ENCODE peak calls at places on chromosomes 2 and 18, in six cellular contexts. One of them, this sample, is unnamed.

GRCh38 chr2:1663621-1664020 is 80.7 kb downstream of the PXDN start:
- DNase-seq in heart left ventricle: no peak
- DNase-seq in thoracic aorta: no peak
- DNase-seq in DND-41: no peak
- DNase-seq in aorta: no peak
- DNase-seq in fibroblast of lung: no peak
- DNase-seq in this sample: no peak

GRCh38 chr2:162021659-162022058 is 52.4 kb downstream of the DPP4 start:
- DNase-seq in heart left ventricle: no peak
- DNase-seq in thoracic aorta: no peak
- DNase-seq in DND-41: no peak
- DNase-seq in aorta: no peak
- DNase-seq in fibroblast of lung: no peak
- DNase-seq in this sample: no peak

GRCh38 chr18:21000667-21001066 is 110.9 kb downstream of the ROCK1 start:
- DNase-seq in heart left ventricle: no peak
- DNase-seq in thoracic aorta: no peak
- DNase-seq in DND-41: no peak
- DNase-seq in aorta: no peak
- DNase-seq in fibroblast of lung: peak; percentile 11
- DNase-seq in this sample: no peak

GRCh38 chr2:172572981-172573380 is 17.1 kb downstream of the PDK1 start:
- DNase-seq in heart left ventricle: no peak
- DNase-seq in thoracic aorta: no peak
- DNase-seq in DND-41: no peak
- DNase-seq in aorta: no peak
- DNase-seq in fibroblast of lung: no peak
- DNase-seq in this sample: no peak

GRCh38 chr2:224882291-224883171 is 159.7 kb downstream of the DOCK10 start:
- DNase-seq in heart left ventricle: no peak
- DNase-seq in thoracic aorta: no peak
- DNase-seq in DND-41: no peak
- DNase-seq in aorta: no peak
- DNase-seq in fibroblast of lung: peak; percentile 90
- DNase-seq in this sample: no peak

GRCh38 chr2:66198873-66199272 is 236.1 kb upstream of the MEIS1 start:
- DNase-seq in heart left ventricle: no peak
- DNase-seq in thoracic aorta: no peak
- DNase-seq in DND-41: no peak
- DNase-seq in aorta: no peak
- DNase-seq in fibroblast of lung: no peak
- DNase-seq in this sample: no peak

GRCh38 chr2:200172944-200173481 is 133.5 kb upstream of the SPATS2L start:
- DNase-seq in heart left ventricle: no peak
- DNase-seq in thoracic aorta: no peak
- DNase-seq in DND-41: no peak
- DNase-seq in aorta: no peak
- DNase-seq in fibroblast of lung: peak; percentile 96
- DNase-seq in this sample: no peak

GRCh38 chr2:127640082-127641072 is 5.6 kb upstream of the GPR17 start:
- DNase-seq in heart left ventricle: no peak
- DNase-seq in thoracic aorta: no peak
- DNase-seq in DND-41: peak; percentile 94
- DNase-seq in aorta: no peak
- DNase-seq in fibroblast of lung: no peak
- DNase-seq in this sample: peak; percentile 21

GRCh38 chr2:143994936-143995335 is 525.0 kb downstream of the ZEB2 start:
- DNase-seq in heart left ventricle: no peak
- DNase-seq in thoracic aorta: no peak
- DNase-seq in DND-41: no peak
- DNase-seq in aorta: no peak
- DNase-seq in fibroblast of lung: no peak
- DNase-seq in this sample: no peak

GRCh38 chr2:229586746-229587705 is 127.3 kb downstream of the DNER start:
- DNase-seq in heart left ventricle: peak; percentile 75
- DNase-seq in thoracic aorta: peak; percentile 20
- DNase-seq in DND-41: peak; percentile 27
- DNase-seq in aorta: peak; percentile 85
- DNase-seq in fibroblast of lung: peak; percentile 87
- DNase-seq in this sample: no peak

GRCh38 chr2:68352651-68353386 is 12.3 kb upstream of the PLEK start:
- DNase-seq in heart left ventricle: no peak
- DNase-seq in thoracic aorta: no peak
- DNase-seq in DND-41: no peak
- DNase-seq in aorta: no peak
- DNase-seq in fibroblast of lung: no peak
- DNase-seq in this sample: no peak

GRCh38 chr2:165871025-165871424 is 77.0 kb upstream of the GALNT3 start:
- DNase-seq in heart left ventricle: no peak
- DNase-seq in thoracic aorta: no peak
- DNase-seq in DND-41: no peak
- DNase-seq in aorta: no peak
- DNase-seq in fibroblast of lung: no peak
- DNase-seq in this sample: no peak

GRCh38 chr2:105143094-105143466 is 98.5 kb upstream of the GPR45 start:
- DNase-seq in heart left ventricle: no peak
- DNase-seq in thoracic aorta: no peak
- DNase-seq in DND-41: no peak
- DNase-seq in aorta: no peak
- DNase-seq in fibroblast of lung: no peak
- DNase-seq in this sample: no peak

GRCh38 chr2:227402321-227402720 is 14.6 kb upstream of the SCYGR1 start:
- DNase-seq in heart left ventricle: no peak
- DNase-seq in thoracic aorta: no peak
- DNase-seq in DND-41: no peak
- DNase-seq in aorta: no peak
- DNase-seq in fibroblast of lung: no peak
- DNase-seq in this sample: no peak

GRCh38 chr2:163852616-163853015 is 116.8 kb upstream of the FIGN start:
- DNase-seq in heart left ventricle: no peak
- DNase-seq in thoracic aorta: no peak
- DNase-seq in DND-41: no peak
- DNase-seq in aorta: no peak
- DNase-seq in fibroblast of lung: no peak
- DNase-seq in this sample: no peak

GRCh38 chr2:667332-668000 is 9.7 kb downstream of the TMEM18 start:
- DNase-seq in heart left ventricle: no peak
- DNase-seq in thoracic aorta: no peak
- DNase-seq in DND-41: peak; percentile 38
- DNase-seq in aorta: no peak
- DNase-seq in fibroblast of lung: peak; percentile 77
- DNase-seq in this sample: no peak

GRCh38 chr2:54522624-54523281 is 66.6 kb downstream of the SPTBN1 start:
- DNase-seq in heart left ventricle: no peak
- DNase-seq in thoracic aorta: no peak
- DNase-seq in DND-41: peak; percentile 60
- DNase-seq in aorta: no peak
- DNase-seq in fibroblast of lung: peak; percentile 61
- DNase-seq in this sample: peak; percentile 79

GRCh38 chr2:159249955-159250723 is 36.4 kb downstream of the WDSUB1 start:
- DNase-seq in heart left ventricle: peak; percentile 55
- DNase-seq in thoracic aorta: peak; percentile 43
- DNase-seq in DND-41: peak; percentile 73
- DNase-seq in aorta: peak; percentile 78
- DNase-seq in fibroblast of lung: peak; percentile 74
- DNase-seq in this sample: no peak

GRCh38 chr2:224160917-224161316 is 121.8 kb upstream of the SERPINE2 start:
- DNase-seq in heart left ventricle: peak; percentile 38
- DNase-seq in thoracic aorta: no peak
- DNase-seq in DND-41: no peak
- DNase-seq in aorta: peak; percentile 72
- DNase-seq in fibroblast of lung: peak; percentile 48
- DNase-seq in this sample: no peak

GRCh38 chr2:148360662-148361061 is 283.9 kb upstream of the EPC2 start:
- DNase-seq in heart left ventricle: no peak
- DNase-seq in thoracic aorta: no peak
- DNase-seq in DND-41: no peak
- DNase-seq in aorta: no peak
- DNase-seq in fibroblast of lung: no peak
- DNase-seq in this sample: no peak
- H3K4me3 ChIP-seq in heart left ventricle: no peak overlapping the region
- H3K4me3 ChIP-seq in thoracic aorta: no peak overlapping the region
- H3K4me3 ChIP-seq in DND-41: no peak overlapping the region
- H3K4me3 ChIP-seq in aorta: no peak overlapping the region
- H3K4me3 ChIP-seq in fibroblast of lung: no peak overlapping the region
- H3K4me3 ChIP-seq in this sample: no peak overlapping the region

GRCh38 chr2:233063269-233063975 is 3.3 kb downstream of the INPP5D start:
- DNase-seq in heart left ventricle: no peak
- DNase-seq in thoracic aorta: no peak
- DNase-seq in DND-41: no peak
- DNase-seq in aorta: no peak
- DNase-seq in fibroblast of lung: no peak
- DNase-seq in this sample: no peak

GRCh38 chr2:233063976-233064411 is 3.9 kb downstream of the INPP5D start:
- DNase-seq in heart left ventricle: no peak
- DNase-seq in thoracic aorta: no peak
- DNase-seq in DND-41: no peak
- DNase-seq in aorta: peak; percentile 56
- DNase-seq in fibroblast of lung: no peak
- DNase-seq in this sample: no peak

GRCh38 chr2:233062946-233063268 is 2.8 kb downstream of the INPP5D start:
- DNase-seq in heart left ventricle: no peak
- DNase-seq in thoracic aorta: no peak
- DNase-seq in DND-41: no peak
- DNase-seq in aorta: no peak
- DNase-seq in fibroblast of lung: no peak
- DNase-seq in this sample: no peak

GRCh38 chr2:233065954-233066470 is 5.9 kb downstream of the INPP5D start:
- DNase-seq in heart left ventricle: no peak
- DNase-seq in thoracic aorta: no peak
- DNase-seq in DND-41: no peak
- DNase-seq in aorta: no peak
- DNase-seq in fibroblast of lung: no peak
- DNase-seq in this sample: no peak

GRCh38 chr2:233064526-233065199 is 4.5 kb downstream of the INPP5D start:
- DNase-seq in heart left ventricle: no peak
- DNase-seq in thoracic aorta: no peak
- DNase-seq in DND-41: no peak
- DNase-seq in aorta: no peak
- DNase-seq in fibroblast of lung: no peak
- DNase-seq in this sample: no peak
- H3K4me1 ChIP-seq in heart left ventricle: peaks cover 18% of the 10 kb centered on the region
- H3K4me1 ChIP-seq in thoracic aorta: no peaks in the 10 kb centered on the region
- H3K4me1 ChIP-seq in DND-41: peaks cover 36% of the 10 kb centered on the region
- H3K4me1 ChIP-seq in aorta: no peaks in the 10 kb centered on the region
- H3K4me1 ChIP-seq in fibroblast of lung: no peaks in the 10 kb centered on the region
- H3K4me1 ChIP-seq in this sample: peaks cover 79% of the 10 kb centered on the region

GRCh38 chr2:201891676-201892075 is 85.3 kb downstream of the CDK15 start:
- DNase-seq in heart left ventricle: no peak
- DNase-seq in thoracic aorta: no peak
- DNase-seq in DND-41: no peak
- DNase-seq in aorta: no peak
- DNase-seq in fibroblast of lung: no peak
- DNase-seq in this sample: no peak
- H3K27me3 ChIP-seq in heart left ventricle: no peaks in the 10 kb centered on the region
- H3K27me3 ChIP-seq in thoracic aorta: no peaks in the 10 kb centered on the region
- H3K27me3 ChIP-seq in DND-41: peaks cover 51% of the 10 kb centered on the region
- H3K27me3 ChIP-seq in aorta: no peaks in the 10 kb centered on the region
- H3K27me3 ChIP-seq in fibroblast of lung: no peaks in the 10 kb centered on the region
- H3K27me3 ChIP-seq in this sample: no peaks in the 10 kb centered on the region

GRCh38 chr2:62143696-62144095 is 52.2 kb upstream of the B3GNT2 start:
- DNase-seq in heart left ventricle: no peak
- DNase-seq in thoracic aorta: no peak
- DNase-seq in DND-41: no peak
- DNase-seq in aorta: no peak
- DNase-seq in fibroblast of lung: no peak
- DNase-seq in this sample: no peak

GRCh38 chr2:62142054-62142453 is 53.9 kb upstream of the B3GNT2 start:
- DNase-seq in heart left ventricle: no peak
- DNase-seq in thoracic aorta: no peak
- DNase-seq in DND-41: no peak
- DNase-seq in aorta: no peak
- DNase-seq in fibroblast of lung: no peak
- DNase-seq in this sample: no peak

GRCh38 chr2:62144689-62145477 is 51.0 kb upstream of the B3GNT2 start:
- DNase-seq in heart left ventricle: no peak
- DNase-seq in thoracic aorta: no peak
- DNase-seq in DND-41: no peak
- DNase-seq in aorta: no peak
- DNase-seq in fibroblast of lung: no peak
- DNase-seq in this sample: no peak

GRCh38 chr2:62147610-62148301 is 48.2 kb upstream of the B3GNT2 start:
- DNase-seq in heart left ventricle: no peak
- DNase-seq in thoracic aorta: no peak
- DNase-seq in DND-41: no peak
- DNase-seq in aorta: no peak
- DNase-seq in fibroblast of lung: peak; percentile 78
- DNase-seq in this sample: no peak

GRCh38 chr2:62145478-62146100 is 50.3 kb upstream of the B3GNT2 start:
- DNase-seq in heart left ventricle: no peak
- DNase-seq in thoracic aorta: no peak
- DNase-seq in DND-41: no peak
- DNase-seq in aorta: no peak
- DNase-seq in fibroblast of lung: no peak
- DNase-seq in this sample: no peak
- H3K4me3 ChIP-seq in heart left ventricle: no peak overlapping the region
- H3K4me3 ChIP-seq in thoracic aorta: no peak overlapping the region
- H3K4me3 ChIP-seq in DND-41: no peak overlapping the region
- H3K4me3 ChIP-seq in aorta: no peak overlapping the region
- H3K4me3 ChIP-seq in fibroblast of lung: no peak overlapping the region
- H3K4me3 ChIP-seq in this sample: no peak overlapping the region

DNA sequence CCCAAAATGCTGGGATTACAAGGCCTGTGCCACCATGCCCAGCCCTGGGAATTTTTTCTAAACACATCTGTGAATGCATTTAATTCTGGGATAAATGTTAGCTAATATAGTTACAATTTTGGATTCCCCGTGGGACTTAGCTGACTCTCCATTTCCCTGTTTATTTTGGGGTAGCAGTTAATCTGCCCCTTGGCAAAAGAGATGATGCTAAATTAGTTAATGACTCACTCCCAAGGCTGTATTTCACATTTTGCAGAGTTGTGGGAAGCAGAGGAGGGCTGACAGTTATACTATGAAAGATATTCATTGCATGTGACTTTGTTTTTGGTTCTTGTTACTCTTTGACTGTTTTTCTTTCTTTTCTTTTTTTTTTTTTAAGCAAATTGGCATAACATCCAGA is 3.2 kb downstream of the MTHFD2 start:
- DNase-seq in heart left ventricle: no peak
- DNase-seq in thoracic aorta: no peak
- DNase-seq in DND-41: no peak
- DNase-seq in aorta: no peak
- DNase-seq in fibroblast of lung: peak; percentile 87
- DNase-seq in this sample: no peak
- H3K4me1 ChIP-seq in heart left ventricle: peaks cover 29% of the 10 kb centered on the region
- H3K4me1 ChIP-seq in thoracic aorta: peaks cover 68% of the 10 kb centered on the region
- H3K4me1 ChIP-seq in DND-41: peaks cover 69% of the 10 kb centered on the region
- H3K4me1 ChIP-seq in aorta: no peaks in the 10 kb centered on the region
- H3K4me1 ChIP-seq in fibroblast of lung: peaks cover 15% of the 10 kb centered on the region
- H3K4me1 ChIP-seq in this sample: peaks cover 60% of the 10 kb centered on the region

This sample was measured in CD4-positive, alpha-beta memory T cell.